ENCODE peak calls at places on chromosome 1, in six cellular contexts. N, E, F, Y, V and T are unnamed samples.
A peak's percentile ranks its signal among the peaks of the same experiment; 100 is the strongest.

GRCh38 chr1:15523104-15523921 is 702 bp downstream of the CASP9 start:
- DNase-seq in F (peak; percentile 27), Y (no peak), N (no peak), E (no peak), V (no peak), T (no peak)

GRCh38 chr1:85437139-85437538 is 27.8 kb downstream of the DDAH1 start:
- DNase-seq in E (no peak), V (no peak), Y (no peak), N (no peak), F (no peak), T (no peak)

GRCh38 chr1:66733348-66734017 is 18.8 kb upstream of the DYNLT5 start:
- DNase-seq in Y (no peak), N (no peak), V (no peak), E (no peak), F (no peak), T (no peak)

GRCh38 chr1:87346130-87346804 is 17.6 kb downstream of the LMO4 start:
- DNase-seq in N (no peak), Y (no peak), E (no peak), V (no peak), F (no peak), T (no peak)

GRCh38 chr1:31483012-31483946 is 70.3 kb downstream of the SERINC2 start:
- DNase-seq in E (no peak), F (peak; percentile 61), V (no peak), N (no peak), Y (peak; percentile 58), T (no peak)

GRCh38 chr1:177256153-177256814 is 85.5 kb downstream of the BRINP2 start:
- DNase-seq in F (peak; percentile 45), Y (no peak), N (peak; percentile 20), E (peak; percentile 49), V (peak; percentile 44), T (peak; percentile 6)

GRCh38 chr1:94698759-94699502 is 121.2 kb upstream of the SLC44A3 start:
- DNase-seq in N (no peak), V (peak; percentile 78), E (no peak), F (no peak), Y (no peak), T (no peak)

GRCh38 chr1:157279157-157280140 is 141.3 kb upstream of the ETV3 start:
- DNase-seq in F (peak; percentile 91), V (no peak), N (no peak), Y (no peak), E (no peak), T (no peak)

GRCh38 chr1:26221094-26221493 is 12.9 kb upstream of the CEP85 start:
- DNase-seq in V (no peak), E (no peak), F (no peak), Y (no peak), N (no peak), T (no peak)

GRCh38 chr1:15033264-15033663 is 120.3 kb upstream of the TMEM51 start:
- DNase-seq in F (no peak), V (no peak), E (no peak), Y (no peak), N (no peak), T (no peak)

DNA sequence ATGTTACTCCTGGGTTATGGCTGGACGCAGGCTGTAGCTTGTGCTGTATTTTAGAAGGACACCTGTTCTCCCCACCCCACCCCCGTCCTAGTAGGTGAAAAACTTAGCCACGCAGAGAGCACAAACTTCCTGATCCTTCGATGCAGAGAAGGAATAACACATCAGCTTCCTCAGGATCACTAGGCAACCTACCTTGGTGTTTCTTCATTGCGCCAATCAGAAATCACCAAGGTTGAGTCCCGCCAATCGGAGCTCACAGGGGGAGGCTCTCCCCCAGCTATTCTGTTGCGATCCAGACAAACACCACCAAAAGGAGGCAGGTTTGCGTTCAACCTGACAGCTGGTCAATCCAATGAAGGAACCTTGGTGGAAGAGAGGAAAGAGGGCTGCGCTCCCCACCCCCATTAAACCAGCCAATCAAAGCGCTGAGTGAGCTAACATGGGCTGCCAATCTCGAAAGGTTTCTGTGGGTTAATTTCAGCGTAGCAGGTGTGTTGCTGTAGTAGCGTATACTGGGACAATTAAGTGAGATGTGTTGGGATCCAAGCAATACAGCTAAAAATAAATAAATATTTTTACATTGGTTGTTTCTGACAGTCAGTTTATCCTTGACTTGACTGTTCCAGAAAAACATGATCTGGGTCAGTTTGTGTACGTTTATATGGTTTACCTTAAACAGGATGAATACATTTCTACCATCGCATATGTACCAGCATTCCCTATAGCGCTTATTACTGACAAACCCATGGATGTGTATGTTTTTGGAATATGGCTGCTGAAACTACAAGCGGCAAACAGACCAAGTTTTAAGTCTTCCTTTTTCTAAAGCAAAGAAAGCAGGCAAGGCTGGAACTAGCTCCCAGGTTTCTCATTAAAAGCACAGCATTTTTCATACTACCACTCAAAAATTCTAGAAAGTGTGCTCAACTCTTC is at the start of gene GOLPH3L:
- DNase-seq in V (peak; percentile 99), Y (peak; percentile 99), N (peak; percentile 45), E (peak; percentile 94), F (peak; percentile 99), T (peak; percentile 49)
- TF ChIP-seq POLR2A in V (peak; percentile 73), Y (peak; percentile 36), N (no peak), E (peak; percentile 54), F (peak; percentile 76), T (no peak)

GRCh38 chr1:64537942-64538341 is 68.0 kb downstream of the CACHD1 start:
- DNase-seq in F (no peak), Y (no peak), V (no peak), E (no peak), N (no peak), T (no peak)
- TF ChIP-seq POLR2AphosphoS5 in F (no peak), Y (no peak), V (no peak), E (no peak), N (no peak), T (no peak)

GRCh38 chr1:227357229-227358078 is 39.2 kb upstream of the CDC42BPA start:
- DNase-seq in F (peak; percentile 96), N (no peak), Y (no peak), E (peak; percentile 51), V (peak; percentile 52), T (no peak)
- TF ChIP-seq TAF1 in F (no peak), N (no peak), Y (no peak), E (no peak), V (no peak), T (no peak)

DNA sequence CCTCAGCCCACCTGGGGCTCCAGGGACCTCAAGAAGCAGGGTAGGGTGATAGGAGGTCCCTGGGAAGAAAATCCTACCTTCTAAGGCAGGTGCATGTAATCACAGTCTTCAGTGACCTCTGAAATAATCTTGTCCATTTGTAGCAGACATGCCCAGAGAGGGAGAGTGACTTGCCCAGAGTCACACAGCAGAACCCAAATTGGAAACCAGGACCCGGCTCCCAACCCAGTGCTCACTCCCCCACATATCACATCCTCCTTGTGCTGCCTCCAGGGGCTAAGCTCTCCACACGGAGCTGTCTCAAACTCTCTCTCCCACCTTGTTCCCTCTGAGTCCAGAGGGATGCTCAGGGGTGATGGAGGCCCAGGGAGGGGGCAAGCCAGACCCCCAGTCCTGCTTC is 72.5 kb downstream of the RAP1GAP start:
- DNase-seq in Y (no peak), E (no peak), V (no peak), F (no peak), N (no peak), T (no peak)
- TF ChIP-seq POLR2A in Y (no peak), E (no peak), V (no peak), F (no peak), N (no peak), T (no peak)

GRCh38 chr1:37471345-37472231 is 2.8 kb upstream of the ZC3H12A start:
- DNase-seq in N (no peak), E (no peak), F (peak; percentile 46), V (peak; percentile 58), Y (no peak), T (no peak)
- TF ChIP-seq POLR2AphosphoS5 in N (no peak), E (no peak), F (no peak), V (no peak), Y (no peak), T (no peak)

GRCh38 chr1:62006690-62007089 is 188.0 kb upstream of the L1TD1 start:
- DNase-seq in V (no peak), N (no peak), E (no peak), F (no peak), Y (no peak), T (no peak)

GRCh38 chr1:62003777-62004176 is 190.9 kb upstream of the L1TD1 start:
- DNase-seq in E (no peak), Y (no peak), V (no peak), N (no peak), F (no peak), T (no peak)
- TF ChIP-seq TAF1 in E (no peak), Y (no peak), V (no peak), N (no peak), F (no peak), T (no peak)